ENCODE peak calls at places on chromosomes 11 and 22, in five cellular contexts. One of them, this sample, is unnamed.

GRCh38 chr11:37557990-37558389 is 960.0 kb upstream of the RAG2 start:
- DNase-seq in Peyer's patch: no peak
- DNase-seq in AG09309: no peak
- DNase-seq in AG04450: no peak
- DNase-seq in fibroblast of the aortic adventitia: no peak
- DNase-seq in this sample: no peak

GRCh38 chr11:12813371-12814225 is 139.4 kb downstream of the TEAD1 start:
- DNase-seq in AG04450: peak
- DNase-seq in AG09309: no peak
- DNase-seq in fibroblast of the aortic adventitia: peak
- DNase-seq in Peyer's patch: no peak
- DNase-seq in this sample: no peak

GRCh38 chr11:15208570-15209222 is 94.0 kb downstream of the INSC start:
- DNase-seq in Peyer's patch: peak
- DNase-seq in fibroblast of the aortic adventitia: peak
- DNase-seq in AG04450: peak
- DNase-seq in AG09309: no peak
- DNase-seq in this sample: peak

GRCh38 chr22:49081926-49082325 is 745.7 kb downstream of the BRD1 start:
- DNase-seq in AG04450: no peak
- DNase-seq in Peyer's patch: no peak
- DNase-seq in fibroblast of the aortic adventitia: no peak
- DNase-seq in AG09309: no peak
- DNase-seq in this sample: no peak

GRCh38 chr11:123231263-123231662 is 36.2 kb upstream of the CLMP start:
- DNase-seq in AG09309: peak
- DNase-seq in fibroblast of the aortic adventitia: peak
- DNase-seq in AG04450: no peak
- DNase-seq in Peyer's patch: no peak
- DNase-seq in this sample: no peak

GRCh38 chr11:10122337-10123197 is 171.5 kb downstream of the SBF2 start:
- DNase-seq in AG09309: no peak
- DNase-seq in AG04450: no peak
- DNase-seq in Peyer's patch: no peak
- DNase-seq in fibroblast of the aortic adventitia: peak
- DNase-seq in this sample: peak

GRCh38 chr22:42966389-42966998 is 48.5 kb downstream of the PACSIN2 start:
- DNase-seq in fibroblast of the aortic adventitia: no peak
- DNase-seq in AG04450: no peak
- DNase-seq in AG09309: no peak
- DNase-seq in Peyer's patch: no peak
- DNase-seq in this sample: no peak

GRCh38 chr22:31241936-31242335 is 29.8 kb downstream of the LIMK2 start:
- DNase-seq in AG04450: no peak
- DNase-seq in fibroblast of the aortic adventitia: peak
- DNase-seq in AG09309: peak
- DNase-seq in Peyer's patch: no peak
- DNase-seq in this sample: no peak

GRCh38 chr22:38085501-38085900 is 1.5 kb upstream of the SLC16A8 start:
- DNase-seq in AG04450: no peak
- DNase-seq in AG09309: no peak
- DNase-seq in Peyer's patch: no peak
- DNase-seq in fibroblast of the aortic adventitia: no peak
- DNase-seq in this sample: no peak

GRCh38 chr11:8922691-8923090 is 10.1 kb downstream of the C11orf16 start:
- DNase-seq in fibroblast of the aortic adventitia: no peak
- DNase-seq in AG09309: no peak
- DNase-seq in Peyer's patch: no peak
- DNase-seq in AG04450: no peak
- DNase-seq in this sample: no peak

GRCh38 chr11:32034149-32034548 is 56.7 kb upstream of the RCN1 start:
- DNase-seq in AG09309: peak
- DNase-seq in Peyer's patch: no peak
- DNase-seq in AG04450: peak
- DNase-seq in fibroblast of the aortic adventitia: peak
- DNase-seq in this sample: no peak

GRCh38 chr11:78069465-78069864 is 5.8 kb downstream of the THRSP start:
- DNase-seq in AG04450: no peak
- DNase-seq in AG09309: no peak
- DNase-seq in fibroblast of the aortic adventitia: no peak
- DNase-seq in Peyer's patch: no peak
- DNase-seq in this sample: no peak

GRCh38 chr11:82831364-82831763 is 68.9 kb downstream of the PRCP start:
- DNase-seq in fibroblast of the aortic adventitia: no peak
- DNase-seq in AG04450: no peak
- DNase-seq in AG09309: no peak
- DNase-seq in Peyer's patch: no peak
- DNase-seq in this sample: no peak

GRCh38 chr11:72039108-72039850 is 40.6 kb downstream of the IL18BP start:
- DNase-seq in AG09309: no peak
- DNase-seq in Peyer's patch: no peak
- DNase-seq in fibroblast of the aortic adventitia: peak
- DNase-seq in AG04450: peak
- DNase-seq in this sample: no peak

GRCh38 chr11:117911694-117912093 is 17.5 kb downstream of the TMPRSS13 start:
- DNase-seq in fibroblast of the aortic adventitia: no peak
- DNase-seq in AG04450: no peak
- DNase-seq in Peyer's patch: no peak
- DNase-seq in AG09309: no peak
- DNase-seq in this sample: no peak

GRCh38 chr11:257766-258493 is 20.3 kb upstream of the NLRP6 start:
- DNase-seq in AG04450: no peak
- DNase-seq in fibroblast of the aortic adventitia: no peak
- DNase-seq in Peyer's patch: no peak
- DNase-seq in AG09309: no peak
- DNase-seq in this sample: no peak

GRCh38 chr11:12719221-12719620 is 45.0 kb downstream of the TEAD1 start:
- DNase-seq in AG04450: no peak
- DNase-seq in fibroblast of the aortic adventitia: peak
- DNase-seq in Peyer's patch: no peak
- DNase-seq in AG09309: no peak
- DNase-seq in this sample: no peak

GRCh38 chr11:32109138-32109537 is 18.3 kb downstream of the RCN1 start:
- DNase-seq in AG09309: no peak
- DNase-seq in Peyer's patch: no peak
- DNase-seq in AG04450: peak
- DNase-seq in fibroblast of the aortic adventitia: no peak
- DNase-seq in this sample: no peak

GRCh38 chr22:49789289-49790141 is 38.2 kb downstream of the BRD1 start:
- DNase-seq in AG09309: no peak
- DNase-seq in Peyer's patch: peak
- DNase-seq in fibroblast of the aortic adventitia: peak
- DNase-seq in AG04450: no peak
- DNase-seq in this sample: no peak

GRCh38 chr11:62909107-62909894 is 11.9 kb downstream of the CHRM1 start:
- DNase-seq in fibroblast of the aortic adventitia: peak
- DNase-seq in AG09309: no peak
- DNase-seq in AG04450: peak
- DNase-seq in Peyer's patch: no peak
- DNase-seq in this sample: no peak

GRCh38 chr11:122706261-122706660 is 50.7 kb downstream of the UBASH3B start:
- DNase-seq in AG09309: no peak
- DNase-seq in AG04450: no peak
- DNase-seq in fibroblast of the aortic adventitia: peak
- DNase-seq in Peyer's patch: no peak
- DNase-seq in this sample: no peak

GRCh38 chr11:103257360-103257759 is 148.1 kb downstream of the DYNC2H1 start:
- DNase-seq in fibroblast of the aortic adventitia: peak
- DNase-seq in Peyer's patch: no peak
- DNase-seq in AG09309: no peak
- DNase-seq in AG04450: no peak
- DNase-seq in this sample: no peak
- TF ChIP-seq CTCF in fibroblast of the aortic adventitia: peak
- TF ChIP-seq CTCF in Peyer's patch: no peak
- TF ChIP-seq CTCF in AG09309: peak
- TF ChIP-seq CTCF in AG04450: peak
- TF ChIP-seq CTCF in this sample: no peak

DNA sequence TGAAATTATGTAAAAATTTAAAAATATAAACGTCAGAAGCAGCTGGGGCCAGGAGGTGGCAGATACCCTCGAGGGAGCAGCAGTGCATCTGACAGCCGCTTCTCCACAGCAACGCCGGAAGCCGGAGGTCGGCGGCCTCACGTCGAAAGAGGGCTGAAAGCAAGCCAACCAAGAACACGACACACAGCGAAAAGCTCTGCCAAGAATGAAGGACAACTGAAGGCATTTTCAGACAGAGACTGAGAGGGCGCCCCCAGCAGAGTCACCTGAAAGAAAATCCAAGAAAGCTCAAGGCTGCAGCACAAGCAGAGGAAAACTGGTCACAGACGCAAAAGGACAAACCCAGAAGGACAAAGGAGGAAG is 34.4 kb upstream of the MOB2 start:
- DNase-seq in AG04450: no peak
- DNase-seq in AG09309: no peak
- DNase-seq in fibroblast of the aortic adventitia: no peak
- DNase-seq in Peyer's patch: peak
- DNase-seq in this sample: no peak
- TF ChIP-seq CTCF in AG04450: no peak
- TF ChIP-seq CTCF in AG09309: no peak
- TF ChIP-seq CTCF in fibroblast of the aortic adventitia: no peak
- TF ChIP-seq CTCF in Peyer's patch: no peak
- TF ChIP-seq CTCF in this sample: no peak

GRCh38 chr11:115098037-115098436 is 406.2 kb downstream of the CADM1 start:
- DNase-seq in AG04450: peak
- DNase-seq in Peyer's patch: no peak
- DNase-seq in fibroblast of the aortic adventitia: no peak
- DNase-seq in AG09309: no peak
- DNase-seq in this sample: no peak

GRCh38 chr11:115100706-115101105 is 403.5 kb downstream of the CADM1 start:
- DNase-seq in Peyer's patch: no peak
- DNase-seq in fibroblast of the aortic adventitia: no peak
- DNase-seq in AG09309: no peak
- DNase-seq in AG04450: no peak
- DNase-seq in this sample: no peak

GRCh38 chr11:115104851-115105453 is 399.3 kb downstream of the CADM1 start:
- DNase-seq in AG09309: no peak
- DNase-seq in AG04450: no peak
- DNase-seq in Peyer's patch: no peak
- DNase-seq in fibroblast of the aortic adventitia: no peak
- DNase-seq in this sample: no peak

GRCh38 chr11:115103921-115104320 is 400.3 kb downstream of the CADM1 start:
- DNase-seq in AG09309: no peak
- DNase-seq in AG04450: no peak
- DNase-seq in fibroblast of the aortic adventitia: no peak
- DNase-seq in Peyer's patch: no peak
- DNase-seq in this sample: no peak
- TF ChIP-seq CTCF in AG09309: no peak
- TF ChIP-seq CTCF in AG04450: peak
- TF ChIP-seq CTCF in fibroblast of the aortic adventitia: no peak
- TF ChIP-seq CTCF in Peyer's patch: no peak
- TF ChIP-seq CTCF in this sample: no peak

GRCh38 chr11:13963949-13964770 is 1.6 kb downstream of the SPON1 start:
- DNase-seq in fibroblast of the aortic adventitia: no peak
- DNase-seq in AG04450: no peak
- DNase-seq in AG09309: no peak
- DNase-seq in Peyer's patch: no peak
- DNase-seq in this sample: no peak
- TF ChIP-seq CTCF in fibroblast of the aortic adventitia: no peak
- TF ChIP-seq CTCF in AG04450: no peak
- TF ChIP-seq CTCF in AG09309: no peak
- TF ChIP-seq CTCF in Peyer's patch: no peak
- TF ChIP-seq CTCF in this sample: no peak

GRCh38 chr11:35166369-35167360 is 27.7 kb downstream of the CD44 start:
- DNase-seq in AG04450: no peak
- DNase-seq in Peyer's patch: no peak
- DNase-seq in AG09309: peak
- DNase-seq in fibroblast of the aortic adventitia: peak
- DNase-seq in this sample: peak
- TF ChIP-seq CTCF in AG04450: no peak
- TF ChIP-seq CTCF in Peyer's patch: no peak
- TF ChIP-seq CTCF in AG09309: no peak
- TF ChIP-seq CTCF in fibroblast of the aortic adventitia: no peak
- TF ChIP-seq CTCF in this sample: no peak

GRCh38 chr11:44938066-44938691 is 12.5 kb downstream of the TP53I11 start:
- DNase-seq in AG04450: no peak
- DNase-seq in fibroblast of the aortic adventitia: no peak
- DNase-seq in Peyer's patch: no peak
- DNase-seq in AG09309: no peak
- DNase-seq in this sample: no peak

GRCh38 chr11:44941286-44942021 is 9.2 kb downstream of the TP53I11 start:
- DNase-seq in fibroblast of the aortic adventitia: no peak
- DNase-seq in AG04450: no peak
- DNase-seq in AG09309: no peak
- DNase-seq in Peyer's patch: no peak
- DNase-seq in this sample: no peak

GRCh38 chr11:44940835-44941234 is 9.8 kb downstream of the TP53I11 start:
- DNase-seq in AG09309: no peak
- DNase-seq in fibroblast of the aortic adventitia: no peak
- DNase-seq in AG04450: no peak
- DNase-seq in Peyer's patch: no peak
- DNase-seq in this sample: no peak

GRCh38 chr11:44940424-44940823 is 10.3 kb downstream of the TP53I11 start:
- DNase-seq in AG04450: no peak
- DNase-seq in AG09309: no peak
- DNase-seq in Peyer's patch: no peak
- DNase-seq in fibroblast of the aortic adventitia: no peak
- DNase-seq in this sample: no peak

DNA sequence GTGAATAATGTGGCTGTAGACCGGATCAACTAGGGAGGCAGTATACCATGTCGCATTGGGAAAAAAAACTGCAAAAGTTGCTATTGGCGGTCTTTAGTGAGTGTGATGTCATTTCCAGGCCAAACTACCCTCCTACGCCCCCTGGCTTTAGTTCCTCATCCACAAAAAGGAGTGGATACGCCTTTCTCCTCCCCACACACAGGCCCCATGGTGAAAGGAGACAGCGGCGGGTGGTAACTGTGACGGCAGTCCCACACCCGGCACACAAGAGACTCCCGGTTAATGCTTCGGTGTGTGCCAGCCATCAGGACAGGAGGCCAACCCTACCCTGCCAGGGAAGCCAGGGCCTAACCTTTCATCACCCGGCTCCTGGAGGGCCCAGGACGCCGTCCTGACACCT is 11.0 kb downstream of the TP53I11 start:
- DNase-seq in AG09309: no peak
- DNase-seq in fibroblast of the aortic adventitia: no peak
- DNase-seq in AG04450: no peak
- DNase-seq in Peyer's patch: no peak
- DNase-seq in this sample: no peak
- TF ChIP-seq CTCF in AG09309: no peak
- TF ChIP-seq CTCF in fibroblast of the aortic adventitia: peak
- TF ChIP-seq CTCF in AG04450: peak
- TF ChIP-seq CTCF in Peyer's patch: no peak
- TF ChIP-seq CTCF in this sample: peak

DNA sequence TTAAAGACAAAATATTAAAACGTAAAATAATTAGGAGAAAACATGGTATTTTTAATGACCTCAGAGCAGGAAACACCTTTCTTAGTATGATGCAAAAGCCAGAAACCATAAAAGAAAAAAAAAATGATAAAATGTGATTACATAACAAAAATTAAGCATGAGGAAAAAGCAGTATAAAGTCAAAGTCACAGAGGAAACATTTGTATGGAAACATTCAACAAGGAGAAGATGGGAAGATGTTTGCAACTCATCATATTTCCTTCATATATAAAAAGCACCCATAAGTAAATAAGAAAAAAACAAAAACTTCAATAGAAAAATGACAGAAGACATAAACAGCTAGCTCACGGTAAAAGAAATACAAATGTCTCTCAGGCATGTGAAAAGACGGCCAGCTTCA is 17.3 kb downstream of the SHISAL1 start:
- DNase-seq in AG09309: no peak
- DNase-seq in fibroblast of the aortic adventitia: no peak
- DNase-seq in AG04450: no peak
- DNase-seq in Peyer's patch: no peak
- DNase-seq in this sample: no peak
- TF ChIP-seq CTCF in AG09309: no peak
- TF ChIP-seq CTCF in fibroblast of the aortic adventitia: no peak
- TF ChIP-seq CTCF in AG04450: no peak
- TF ChIP-seq CTCF in Peyer's patch: no peak
- TF ChIP-seq CTCF in this sample: no peak

GRCh38 chr22:19756288-19757128 is 4.1 kb upstream of the TBX1 start:
- DNase-seq in Peyer's patch: peak
- DNase-seq in fibroblast of the aortic adventitia: no peak
- DNase-seq in AG09309: no peak
- DNase-seq in AG04450: no peak
- DNase-seq in this sample: no peak
- TF ChIP-seq CTCF in Peyer's patch: peak
- TF ChIP-seq CTCF in fibroblast of the aortic adventitia: peak
- TF ChIP-seq CTCF in AG09309: peak
- TF ChIP-seq CTCF in AG04450: peak
- TF ChIP-seq CTCF in this sample: peak